ENCODE peak calls at places on chromosomes 13 and 19, in five cellular contexts. F is NB4; V is Calu3; J is ovary; Y is stimulated activated CD4-positive, alpha-beta T cell treated with anti-CD3 and anti-CD28 coated beads, Interleukin-4, amount 100 ng/mL, for 48 hours. B is an unnamed sample.

GRCh38 chr19:1725100-1726064 is 27.9 kb upstream of the ONECUT3 start:
- DNase-seq in V (peak), Y (peak), F (no peak), J (peak), B (peak)

GRCh38 chr13:50412046-50412617 is 396.9 kb downstream of the KCNRG start:
- DNase-seq in J (no peak), Y (no peak), V (no peak), F (no peak), B (no peak)

GRCh38 chr19:48258350-48258749 is 2.6 kb upstream of the CARD8 start:
- DNase-seq in Y (no peak), V (no peak), J (no peak), F (peak), B (no peak)

GRCh38 chr19:34983786-34984185 is 16.3 kb upstream of the GRAMD1A start:
- DNase-seq in J (no peak), V (no peak), F (no peak), Y (no peak), B (no peak)

GRCh38 chr13:78978381-78978998 is 319.5 kb upstream of the OBI1 start:
- DNase-seq in Y (peak), V (peak), F (peak), J (no peak), B (no peak)

GRCh38 chr13:64414381-64414780 is 2815.8 kb downstream of the PCDH9 start:
- DNase-seq in V (no peak), F (no peak), Y (no peak), J (no peak), B (no peak)

GRCh38 chr19:36488816-36489138 is 584 bp downstream of the ZNF566 start:
- DNase-seq in F (peak), J (no peak), V (peak), Y (peak), B (peak)

GRCh38 chr13:36057041-36057440 is 74.1 kb downstream of the DCLK1 start:
- DNase-seq in F (peak), J (no peak), Y (no peak), V (no peak), B (no peak)

GRCh38 chr13:27927444-27928352 is 7.9 kb downstream of the PDX1 start:
- DNase-seq in J (no peak), V (no peak), F (no peak), Y (no peak), B (no peak)

GRCh38 chr13:113110852-113111315 is 5.3 kb downstream of the F7 start:
- DNase-seq in J (peak), F (no peak), Y (no peak), V (no peak), B (peak)

GRCh38 chr13:99860736-99861135 is 110.8 kb downstream of the ZIC5 start:
- DNase-seq in J (no peak), Y (no peak), F (no peak), V (no peak), B (no peak)

GRCh38 chr13:25300861-25301346 is 521 bp upstream of the NUP58 start:
- DNase-seq in F (no peak), V (peak), J (peak), Y (no peak), B (peak)

GRCh38 chr19:40716031-40716654 is 543 bp downstream of the COQ8B start:
- DNase-seq in V (peak), J (peak), Y (peak), F (no peak), B (no peak)

GRCh38 chr19:38617764-38618589 is at the start of gene MAP4K1:
- DNase-seq in V (no peak), J (peak), F (peak), Y (peak), B (peak)

GRCh38 chr19:30539981-30540380 is 167.8 kb downstream of the ZNF536 start:
- DNase-seq in Y (no peak), J (no peak), F (no peak), V (no peak), B (no peak)

GRCh38 chr13:52695856-52696255 is 43.2 kb downstream of the SUGT1 start:
- DNase-seq in V (no peak), F (peak), Y (peak), J (no peak), B (no peak)

GRCh38 chr13:38888309-38888708 is 102.3 kb downstream of the STOML3 start:
- DNase-seq in F (no peak), V (no peak), J (no peak), Y (no peak), B (no peak)

GRCh38 chr13:28579334-28579733 is 79.6 kb upstream of the POMP start:
- DNase-seq in J (no peak), F (no peak), V (no peak), Y (no peak), B (no peak)

GRCh38 chr13:28394422-28394821 is 100.5 kb downstream of the FLT1 start:
- DNase-seq in J (no peak), V (no peak), Y (no peak), F (peak), B (no peak)

GRCh38 chr13:43196171-43196611 is 172.8 kb downstream of the DNAJC15 start:
- DNase-seq in Y (no peak), F (no peak), J (peak), V (no peak), B (peak)

GRCh38 chr19:15178629-15179308 is 22.0 kb downstream of the NOTCH3 start:
- DNase-seq in J (no peak), Y (no peak), F (no peak), V (no peak), B (no peak)

GRCh38 chr19:33241530-33242101 is 16.0 kb upstream of the SLC7A10 start:
- DNase-seq in Y (peak), V (peak), J (no peak), F (peak), B (peak)

GRCh38 chr19:32224371-32225244 is 120.8 kb upstream of the ZNF507 start:
- DNase-seq in J (peak), F (peak), Y (peak), V (peak), B (peak)

GRCh38 chr13:98842858-98843481 is 90.5 kb upstream of the SLC15A1 start:
- DNase-seq in F (peak), V (peak), J (peak), Y (peak), B (peak)

GRCh38 chr19:45468803-45469131 is 971 bp downstream of the FOSB start:
- DNase-seq in V (no peak), F (no peak), J (no peak), Y (no peak), B (no peak)

GRCh38 chr13:31110169-31110568 is 51.5 kb downstream of the HSPH1 start:
- DNase-seq in Y (no peak), J (no peak), V (no peak), F (no peak), B (no peak)

GRCh38 chr13:49694446-49694845 is 3.2 kb upstream of the EBPL start:
- DNase-seq in Y (no peak), J (no peak), F (no peak), V (no peak), B (no peak)

GRCh38 chr19:4730740-4731171 is 7.1 kb upstream of the DPP9 start:
- DNase-seq in Y (peak), V (peak), F (peak), J (no peak), B (peak)

GRCh38 chr19:5054551-5055456 is 85.9 kb downstream of the KDM4B start:
- DNase-seq in Y (no peak), V (no peak), J (no peak), F (no peak), B (peak)

GRCh38 chr13:31761951-31762350 is 22.6 kb downstream of the RXFP2 start:
- DNase-seq in Y (no peak), F (no peak), J (no peak), V (no peak), B (no peak)

GRCh38 chr13:27395007-27395510 is 29.4 kb upstream of the GTF3A start:
- DNase-seq in J (no peak), V (no peak), Y (no peak), F (no peak), B (no peak)

GRCh38 chr13:41059466-41059865 is 1.8 kb upstream of the WBP4 start:
- DNase-seq in J (no peak), F (no peak), V (no peak), Y (no peak), B (no peak)

GRCh38 chr19:24064175-24064574 is 22.8 kb upstream of the ZNF254 start:
- DNase-seq in J (no peak), V (no peak), Y (no peak), F (no peak), B (no peak)

GRCh38 chr13:109985871-109986270 is 199.5 kb upstream of the IRS2 start:
- DNase-seq in F (no peak), Y (no peak), V (no peak), J (no peak), B (no peak)

GRCh38 chr19:28456708-28457320 is 756.1 kb downstream of the UQCRFS1 start:
- DNase-seq in Y (no peak), V (no peak), J (no peak), F (no peak), B (no peak)

GRCh38 chr19:40671404-40671803 is 19.0 kb downstream of the NUMBL start:
- DNase-seq in Y (no peak), V (no peak), F (no peak), J (no peak), B (peak)

GRCh38 chr19:56108447-56109195 is 12.5 kb downstream of the ZNF787 start:
- DNase-seq in Y (no peak), J (peak), V (no peak), F (no peak), B (peak)

GRCh38 chr19:15829786-15830185 is 14.3 kb upstream of the OR10H1 start:
- DNase-seq in J (no peak), Y (no peak), F (no peak), V (no peak), B (no peak)

GRCh38 chr19:52196256-52196967 is 6.6 kb downstream of the PPP2R1A start:
- DNase-seq in J (no peak), F (no peak), Y (no peak), V (no peak), B (no peak)

B was measured in left ventricle myocardium superior.